ENCODE peak calls at places on chromosomes 16 and 17, in nine cellular contexts. One of them, this sample, is unnamed.

GRCh38 chr16:55815320-55815719 is 17.6 kb downstream of the CES1 start:
- DNase-seq in GM12865: no peak
- DNase-seq in Calu3: no peak
- DNase-seq in AG04449: no peak
- DNase-seq in cardiac fibroblast: no peak
- DNase-seq in endothelial cell of umbilical vein: no peak
- DNase-seq in fibroblast of villous mesenchyme: no peak
- DNase-seq in MCF 10A: no peak
- DNase-seq in type B pancreatic cell: no peak
- DNase-seq in this sample: no peak

GRCh38 chr16:3101018-3101840 is 2.1 kb upstream of the ZSCAN10 start:
- DNase-seq in GM12865: peak; percentile 53
- DNase-seq in Calu3: peak; percentile 38
- DNase-seq in AG04449: no peak
- DNase-seq in cardiac fibroblast: peak; percentile 37
- DNase-seq in endothelial cell of umbilical vein: peak; percentile 33
- DNase-seq in fibroblast of villous mesenchyme: peak; percentile 28
- DNase-seq in MCF 10A: peak; percentile 53
- DNase-seq in type B pancreatic cell: no peak
- DNase-seq in this sample: no peak

GRCh38 chr16:30874244-30874820 is 19.5 kb downstream of the BCL7C start:
- DNase-seq in GM12865: no peak
- DNase-seq in Calu3: no peak
- DNase-seq in AG04449: no peak
- DNase-seq in cardiac fibroblast: no peak
- DNase-seq in endothelial cell of umbilical vein: no peak
- DNase-seq in fibroblast of villous mesenchyme: no peak
- DNase-seq in MCF 10A: no peak
- DNase-seq in type B pancreatic cell: no peak
- DNase-seq in this sample: no peak

GRCh38 chr16:30961384-30961783 is 3.8 kb downstream of the SETD1A start:
- DNase-seq in GM12865: no peak
- DNase-seq in Calu3: no peak
- DNase-seq in AG04449: no peak
- DNase-seq in cardiac fibroblast: no peak
- DNase-seq in endothelial cell of umbilical vein: no peak
- DNase-seq in fibroblast of villous mesenchyme: no peak
- DNase-seq in MCF 10A: no peak
- DNase-seq in type B pancreatic cell: no peak
- DNase-seq in this sample: no peak

GRCh38 chr16:15782573-15783365 is 74.1 kb downstream of the MYH11 start:
- DNase-seq in GM12865: no peak
- DNase-seq in Calu3: no peak
- DNase-seq in AG04449: no peak
- DNase-seq in cardiac fibroblast: no peak
- DNase-seq in endothelial cell of umbilical vein: no peak
- DNase-seq in fibroblast of villous mesenchyme: no peak
- DNase-seq in MCF 10A: no peak
- DNase-seq in type B pancreatic cell: no peak
- DNase-seq in this sample: no peak

GRCh38 chr17:41959336-41960095 is 7.1 kb upstream of the CNP start:
- DNase-seq in GM12865: peak; percentile 63
- DNase-seq in Calu3: peak; percentile 51
- DNase-seq in AG04449: no peak
- DNase-seq in cardiac fibroblast: peak; percentile 80
- DNase-seq in endothelial cell of umbilical vein: peak; percentile 36
- DNase-seq in fibroblast of villous mesenchyme: peak; percentile 75
- DNase-seq in MCF 10A: peak; percentile 55
- DNase-seq in type B pancreatic cell: no peak
- DNase-seq in this sample: no peak

GRCh38 chr17:61815863-61816523 is 47.3 kb downstream of the BRIP1 start:
- DNase-seq in GM12865: no peak
- DNase-seq in Calu3: no peak
- DNase-seq in AG04449: no peak
- DNase-seq in cardiac fibroblast: no peak
- DNase-seq in endothelial cell of umbilical vein: no peak
- DNase-seq in fibroblast of villous mesenchyme: no peak
- DNase-seq in MCF 10A: no peak
- DNase-seq in type B pancreatic cell: no peak
- DNase-seq in this sample: no peak

GRCh38 chr16:88999457-89000206 is 22.6 kb upstream of the CBFA2T3 start:
- DNase-seq in GM12865: no peak
- DNase-seq in Calu3: no peak
- DNase-seq in AG04449: no peak
- DNase-seq in cardiac fibroblast: peak; percentile 7
- DNase-seq in endothelial cell of umbilical vein: no peak
- DNase-seq in fibroblast of villous mesenchyme: no peak
- DNase-seq in MCF 10A: no peak
- DNase-seq in type B pancreatic cell: no peak
- DNase-seq in this sample: no peak

GRCh38 chr17:72123496-72123963 is 2.7 kb downstream of the SOX9 start:
- DNase-seq in GM12865: no peak
- DNase-seq in Calu3: peak; percentile 71
- DNase-seq in AG04449: no peak
- DNase-seq in cardiac fibroblast: no peak
- DNase-seq in endothelial cell of umbilical vein: no peak
- DNase-seq in fibroblast of villous mesenchyme: no peak
- DNase-seq in MCF 10A: no peak
- DNase-seq in type B pancreatic cell: no peak
- DNase-seq in this sample: no peak
- TF ChIP-seq CTCF in GM12865: no peak
- TF ChIP-seq CTCF in Calu3: no peak
- TF ChIP-seq CTCF in AG04449: no peak
- TF ChIP-seq CTCF in cardiac fibroblast: no peak
- TF ChIP-seq CTCF in endothelial cell of umbilical vein: no peak
- TF ChIP-seq CTCF in fibroblast of villous mesenchyme: no peak
- TF ChIP-seq CTCF in MCF 10A: no peak
- TF ChIP-seq CTCF in type B pancreatic cell: no peak
- TF ChIP-seq CTCF in this sample: no peak

GRCh38 chr17:35238817-35239216 is 4.1 kb upstream of the SLFN5 start:
- DNase-seq in GM12865: no peak
- DNase-seq in Calu3: no peak
- DNase-seq in AG04449: peak; percentile 17
- DNase-seq in cardiac fibroblast: peak; percentile 34
- DNase-seq in endothelial cell of umbilical vein: no peak
- DNase-seq in fibroblast of villous mesenchyme: peak; percentile 48
- DNase-seq in MCF 10A: peak; percentile 39
- DNase-seq in type B pancreatic cell: no peak
- DNase-seq in this sample: no peak

GRCh38 chr17:35242158-35242804 is 591 bp upstream of the SLFN5 start:
- DNase-seq in GM12865: peak; percentile 89
- DNase-seq in Calu3: peak; percentile 89
- DNase-seq in AG04449: no peak
- DNase-seq in cardiac fibroblast: peak; percentile 40
- DNase-seq in endothelial cell of umbilical vein: peak; percentile 56
- DNase-seq in fibroblast of villous mesenchyme: no peak
- DNase-seq in MCF 10A: peak; percentile 93
- DNase-seq in type B pancreatic cell: peak; percentile 72
- DNase-seq in this sample: no peak

GRCh38 chr17:35240861-35241260 is 2.0 kb upstream of the SLFN5 start:
- DNase-seq in GM12865: no peak
- DNase-seq in Calu3: no peak
- DNase-seq in AG04449: no peak
- DNase-seq in cardiac fibroblast: no peak
- DNase-seq in endothelial cell of umbilical vein: no peak
- DNase-seq in fibroblast of villous mesenchyme: no peak
- DNase-seq in MCF 10A: no peak
- DNase-seq in type B pancreatic cell: no peak
- DNase-seq in this sample: no peak

GRCh38 chr17:35241520-35241919 is 1.4 kb upstream of the SLFN5 start:
- DNase-seq in GM12865: no peak
- DNase-seq in Calu3: no peak
- DNase-seq in AG04449: no peak
- DNase-seq in cardiac fibroblast: no peak
- DNase-seq in endothelial cell of umbilical vein: no peak
- DNase-seq in fibroblast of villous mesenchyme: no peak
- DNase-seq in MCF 10A: no peak
- DNase-seq in type B pancreatic cell: no peak
- DNase-seq in this sample: no peak

GRCh38 chr17:35239823-35240222 is 3.0 kb upstream of the SLFN5 start:
- DNase-seq in GM12865: no peak
- DNase-seq in Calu3: no peak
- DNase-seq in AG04449: peak; percentile 7
- DNase-seq in cardiac fibroblast: peak; percentile 29
- DNase-seq in endothelial cell of umbilical vein: no peak
- DNase-seq in fibroblast of villous mesenchyme: peak; percentile 5
- DNase-seq in MCF 10A: no peak
- DNase-seq in type B pancreatic cell: no peak
- DNase-seq in this sample: no peak
- TF ChIP-seq CTCF in GM12865: no peak
- TF ChIP-seq CTCF in Calu3: no peak
- TF ChIP-seq CTCF in AG04449: no peak
- TF ChIP-seq CTCF in cardiac fibroblast: no peak
- TF ChIP-seq CTCF in endothelial cell of umbilical vein: no peak
- TF ChIP-seq CTCF in fibroblast of villous mesenchyme: no peak
- TF ChIP-seq CTCF in MCF 10A: no peak
- TF ChIP-seq CTCF in type B pancreatic cell: no peak
- TF ChIP-seq CTCF in this sample: no peak

GRCh38 chr17:15884731-15885130 is 60.2 kb upstream of the ADORA2B start:
- DNase-seq in GM12865: no peak
- DNase-seq in Calu3: no peak
- DNase-seq in AG04449: no peak
- DNase-seq in cardiac fibroblast: peak; percentile 67
- DNase-seq in endothelial cell of umbilical vein: peak; percentile 36
- DNase-seq in fibroblast of villous mesenchyme: peak; percentile 76
- DNase-seq in MCF 10A: peak; percentile 48
- DNase-seq in type B pancreatic cell: no peak
- DNase-seq in this sample: no peak

GRCh38 chr17:15885770-15886169 is 59.2 kb upstream of the ADORA2B start:
- DNase-seq in GM12865: no peak
- DNase-seq in Calu3: no peak
- DNase-seq in AG04449: no peak
- DNase-seq in cardiac fibroblast: no peak
- DNase-seq in endothelial cell of umbilical vein: no peak
- DNase-seq in fibroblast of villous mesenchyme: peak; percentile 46
- DNase-seq in MCF 10A: no peak
- DNase-seq in type B pancreatic cell: no peak
- DNase-seq in this sample: no peak

GRCh38 chr17:15882777-15883176 is 62.2 kb upstream of the ADORA2B start:
- DNase-seq in GM12865: no peak
- DNase-seq in Calu3: no peak
- DNase-seq in AG04449: no peak
- DNase-seq in cardiac fibroblast: no peak
- DNase-seq in endothelial cell of umbilical vein: no peak
- DNase-seq in fibroblast of villous mesenchyme: no peak
- DNase-seq in MCF 10A: no peak
- DNase-seq in type B pancreatic cell: no peak
- DNase-seq in this sample: no peak

GRCh38 chr17:15883617-15884111 is 61.3 kb upstream of the ADORA2B start:
- DNase-seq in GM12865: no peak
- DNase-seq in Calu3: no peak
- DNase-seq in AG04449: peak; percentile 47
- DNase-seq in cardiac fibroblast: peak; percentile 64
- DNase-seq in endothelial cell of umbilical vein: no peak
- DNase-seq in fibroblast of villous mesenchyme: peak; percentile 94
- DNase-seq in MCF 10A: peak; percentile 75
- DNase-seq in type B pancreatic cell: no peak
- DNase-seq in this sample: peak; percentile 51

DNA sequence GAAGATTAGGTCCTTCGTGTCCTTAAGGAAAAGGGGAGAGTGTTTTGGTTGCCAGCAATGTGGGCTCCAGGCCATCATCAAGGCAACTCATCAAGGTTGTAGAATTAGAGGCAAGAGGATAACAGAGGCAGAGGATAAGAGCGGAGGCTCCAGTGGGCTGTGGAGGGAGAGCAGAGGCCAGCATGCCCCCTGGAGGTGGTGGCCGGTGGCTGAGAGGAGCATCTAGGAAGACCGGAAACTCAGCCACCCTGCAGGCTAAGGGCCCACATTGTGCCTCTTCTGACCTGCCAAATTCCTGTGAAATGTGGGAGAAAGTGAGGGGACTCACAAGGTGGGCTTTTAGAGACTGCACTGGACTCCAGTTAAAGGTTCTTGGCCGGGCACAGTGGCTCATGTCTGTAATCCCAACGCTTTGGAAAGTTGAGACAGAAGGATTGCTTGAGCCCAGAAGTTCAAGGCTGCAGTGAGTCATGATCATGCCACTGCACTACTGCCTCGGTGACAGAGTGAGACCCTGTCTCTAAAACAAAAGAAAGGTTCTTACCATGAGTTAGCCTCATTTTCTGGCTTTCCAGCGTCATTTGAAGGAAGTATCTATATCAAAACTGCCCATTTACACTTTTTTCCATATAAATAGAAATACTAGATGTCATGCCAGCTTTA is 62.7 kb upstream of the ADORA2B start:
- DNase-seq in GM12865: no peak
- DNase-seq in Calu3: no peak
- DNase-seq in AG04449: no peak
- DNase-seq in cardiac fibroblast: no peak
- DNase-seq in endothelial cell of umbilical vein: no peak
- DNase-seq in fibroblast of villous mesenchyme: no peak
- DNase-seq in MCF 10A: no peak
- DNase-seq in type B pancreatic cell: no peak
- DNase-seq in this sample: no peak
- TF ChIP-seq CTCF in GM12865: no peak
- TF ChIP-seq CTCF in Calu3: no peak
- TF ChIP-seq CTCF in AG04449: no peak
- TF ChIP-seq CTCF in cardiac fibroblast: peak; percentile 9
- TF ChIP-seq CTCF in endothelial cell of umbilical vein: no peak
- TF ChIP-seq CTCF in fibroblast of villous mesenchyme: peak; percentile 9
- TF ChIP-seq CTCF in MCF 10A: no peak
- TF ChIP-seq CTCF in type B pancreatic cell: peak; percentile 42
- TF ChIP-seq CTCF in this sample: peak; percentile 2

GRCh38 chr17:3963214-3964201 is 729 bp downstream of the ATP2A3 start:
- DNase-seq in GM12865: peak; percentile 82
- DNase-seq in Calu3: no peak
- DNase-seq in AG04449: no peak
- DNase-seq in cardiac fibroblast: no peak
- DNase-seq in endothelial cell of umbilical vein: no peak
- DNase-seq in fibroblast of villous mesenchyme: no peak
- DNase-seq in MCF 10A: no peak
- DNase-seq in type B pancreatic cell: no peak
- DNase-seq in this sample: no peak

GRCh38 chr17:3968017-3968416 is 3.8 kb upstream of the ATP2A3 start:
- DNase-seq in GM12865: no peak
- DNase-seq in Calu3: no peak
- DNase-seq in AG04449: no peak
- DNase-seq in cardiac fibroblast: no peak
- DNase-seq in endothelial cell of umbilical vein: no peak
- DNase-seq in fibroblast of villous mesenchyme: no peak
- DNase-seq in MCF 10A: no peak
- DNase-seq in type B pancreatic cell: no peak
- DNase-seq in this sample: no peak

GRCh38 chr17:3966720-3967363 is 2.6 kb upstream of the ATP2A3 start:
- DNase-seq in GM12865: no peak
- DNase-seq in Calu3: no peak
- DNase-seq in AG04449: no peak
- DNase-seq in cardiac fibroblast: no peak
- DNase-seq in endothelial cell of umbilical vein: no peak
- DNase-seq in fibroblast of villous mesenchyme: no peak
- DNase-seq in MCF 10A: no peak
- DNase-seq in type B pancreatic cell: no peak
- DNase-seq in this sample: no peak

GRCh38 chr17:3964203-3965122 is at the start of gene ATP2A3:
- DNase-seq in GM12865: peak; percentile 80
- DNase-seq in Calu3: peak; percentile 28
- DNase-seq in AG04449: no peak
- DNase-seq in cardiac fibroblast: no peak
- DNase-seq in endothelial cell of umbilical vein: no peak
- DNase-seq in fibroblast of villous mesenchyme: peak; percentile 27
- DNase-seq in MCF 10A: no peak
- DNase-seq in type B pancreatic cell: no peak
- DNase-seq in this sample: no peak

DNA sequence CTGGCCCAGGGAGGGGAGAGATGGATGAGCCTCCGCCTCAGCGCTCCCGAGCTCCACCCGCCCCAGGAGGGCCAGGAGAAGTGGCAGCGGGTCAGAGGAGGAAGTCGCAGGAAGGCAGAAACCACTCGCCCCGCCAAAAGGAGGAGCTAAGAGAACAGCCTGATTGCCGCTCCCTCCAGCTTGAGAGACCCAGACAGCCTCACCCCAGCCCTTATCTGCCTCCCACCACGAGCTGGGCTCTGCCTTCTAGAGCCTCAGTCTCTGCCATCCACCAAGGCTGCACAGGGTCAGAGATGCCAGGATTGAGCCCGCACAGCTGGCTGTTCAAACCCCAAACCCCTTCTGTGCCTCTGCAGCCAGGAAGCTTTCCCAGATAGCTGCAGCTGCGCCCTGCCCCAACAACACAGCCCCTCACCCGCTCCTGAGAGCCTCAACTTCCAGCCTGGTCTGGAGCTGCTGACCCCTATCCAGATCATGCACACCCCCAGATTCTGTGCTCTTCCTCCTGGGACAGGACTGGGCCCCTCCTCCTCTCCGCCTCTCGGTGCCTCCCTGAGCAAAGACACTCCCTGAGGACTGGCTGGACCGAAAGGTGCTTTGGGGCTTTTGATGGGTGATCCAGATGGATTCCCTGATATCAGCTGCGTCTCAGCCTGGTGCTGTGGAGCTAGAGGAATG is 1.0 kb upstream of the ATP2A3 start:
- DNase-seq in GM12865: peak; percentile 87
- DNase-seq in Calu3: peak; percentile 56
- DNase-seq in AG04449: no peak
- DNase-seq in cardiac fibroblast: peak; percentile 38
- DNase-seq in endothelial cell of umbilical vein: no peak
- DNase-seq in fibroblast of villous mesenchyme: peak; percentile 63
- DNase-seq in MCF 10A: peak; percentile 66
- DNase-seq in type B pancreatic cell: no peak
- DNase-seq in this sample: no peak
- TF ChIP-seq CTCF in GM12865: no peak
- TF ChIP-seq CTCF in Calu3: no peak
- TF ChIP-seq CTCF in AG04449: no peak
- TF ChIP-seq CTCF in cardiac fibroblast: no peak
- TF ChIP-seq CTCF in endothelial cell of umbilical vein: no peak
- TF ChIP-seq CTCF in fibroblast of villous mesenchyme: no peak
- TF ChIP-seq CTCF in MCF 10A: no peak
- TF ChIP-seq CTCF in type B pancreatic cell: no peak
- TF ChIP-seq CTCF in this sample: peak; percentile 2